ENCODE peak calls at places on chromosome 9, in eight cellular contexts. T, H, L, A, F, J, C and G are unnamed samples.

GRCh38 chr9:84404095-84404686 is 63.6 kb upstream of the SLC28A3 start:
- DNase-seq in T (no peak), H (no peak), L (no peak), A (no peak), F (peak), J (no peak), C (peak), G (peak)

GRCh38 chr9:79431019-79431679 is 140.6 kb upstream of the TLE4 start:
- DNase-seq in T (no peak), H (peak), L (no peak), A (no peak), F (no peak), J (no peak), C (no peak), G (no peak)

GRCh38 chr9:124757589-124757988 is 13.5 kb downstream of the NR6A1 start:
- DNase-seq in T (no peak), H (no peak), L (no peak), A (no peak), F (no peak), J (no peak), C (no peak), G (no peak)

GRCh38 chr9:137506702-137507171 is 43.5 kb downstream of the PNPLA7 start:
- DNase-seq in T (no peak), H (no peak), L (no peak), A (no peak), F (no peak), J (no peak), C (no peak), G (no peak)

GRCh38 chr9:123451011-123451410 is 95.0 kb downstream of the CRB2 start:
- DNase-seq in T (no peak), H (no peak), L (no peak), A (no peak), F (no peak), J (no peak), C (no peak), G (no peak)

GRCh38 chr9:120783611-120784047 is 9.6 kb downstream of the FBXW2 start:
- DNase-seq in T (peak), H (no peak), L (no peak), A (no peak), F (no peak), J (no peak), C (peak), G (peak)

GRCh38 chr9:36764364-36765076 is 191.8 kb downstream of the MELK start:
- DNase-seq in T (no peak), H (peak), L (no peak), A (no peak), F (no peak), J (no peak), C (no peak), G (no peak)

GRCh38 chr9:3180696-3181048 is 336.8 kb upstream of the PUM3 start:
- DNase-seq in T (no peak), H (no peak), L (no peak), A (no peak), F (no peak), J (no peak), C (no peak), G (no peak)

GRCh38 chr9:22079873-22080341 is 70.8 kb upstream of the CDKN2B start:
- DNase-seq in T (peak), H (no peak), L (no peak), A (no peak), F (no peak), J (peak), C (peak), G (no peak)